ENCODE peak calls at places on chromosomes 6 and 20, in five cellular contexts. N is choroid plexus epithelial cell, M is dorsolateral prefrontal cortex, S is left ventricle myocardium inferior, K is AG04450. F is an unnamed sample.

GRCh38 chr6:44000164-44000842 is 126.9 kb downstream of the MRPL14 start:
- DNase-seq in N (no peak), M (no peak), S (no peak), K (no peak), F (no peak)

GRCh38 chr20:6663751-6664388 is 103.6 kb upstream of the BMP2 start:
- DNase-seq in N (peak; percentile 38), M (no peak), S (no peak), K (no peak), F (no peak)

GRCh38 chr20:62007127-62007647 is 58.5 kb downstream of the TAF4 start:
- DNase-seq in N (no peak), M (no peak), S (no peak), K (no peak), F (no peak)

GRCh38 chr6:89148016-89148750 is 2.3 kb downstream of the PM20D2 start:
- DNase-seq in N (no peak), M (no peak), S (no peak), K (no peak), F (no peak)

GRCh38 chr20:50810842-50811241 is 16.0 kb downstream of the BCAS4 start:
- DNase-seq in N (no peak), M (no peak), S (no peak), K (no peak), F (no peak)

GRCh38 chr6:15626878-15627683 is 35.7 kb downstream of the DTNBP1 start:
- DNase-seq in N (peak; percentile 49), M (no peak), S (no peak), K (no peak), F (no peak)

GRCh38 chr20:45341939-45342862 is 6.0 kb downstream of the SDC4 start:
- DNase-seq in N (peak; percentile 73), M (peak; percentile 39), S (peak; percentile 73), K (no peak), F (peak; percentile 86)

GRCh38 chr6:149499066-149499465 is 14.3 kb upstream of the ZC3H12D start:
- DNase-seq in N (peak; percentile 97), M (no peak), S (no peak), K (peak; percentile 93), F (no peak)

GRCh38 chr20:15638781-15639180 is 934.5 kb downstream of the KIF16B start:
- DNase-seq in N (no peak), M (no peak), S (no peak), K (no peak), F (no peak)

GRCh38 chr6:113824863-113825262 is 32.3 kb upstream of the MARCKS start:
- DNase-seq in N (no peak), M (no peak), S (no peak), K (no peak), F (no peak)

GRCh38 chr6:5513393-5513792 is 252.1 kb downstream of the FARS2 start:
- DNase-seq in N (no peak), M (no peak), S (no peak), K (no peak), F (no peak)

GRCh38 chr6:119129148-119129967 is 50.9 kb upstream of the FAM184A start:
- DNase-seq in N (peak; percentile 87), M (no peak), S (no peak), K (peak; percentile 53), F (peak; percentile 43)

GRCh38 chr6:18047406-18047805 is 60.0 kb upstream of the KIF13A start:
- DNase-seq in N (peak; percentile 28), M (no peak), S (no peak), K (peak; percentile 24), F (peak; percentile 54)

GRCh38 chr20:1636621-1637020 is 16.8 kb upstream of the SIRPB1 start:
- DNase-seq in N (no peak), M (no peak), S (no peak), K (no peak), F (no peak)

GRCh38 chr20:61499859-61500258 is 247.8 kb downstream of the CDH4 start:
- DNase-seq in N (no peak), M (no peak), S (no peak), K (no peak), F (no peak)

GRCh38 chr6:19336579-19336978 is 500.6 kb upstream of the ID4 start:
- DNase-seq in N (no peak), M (no peak), S (no peak), K (no peak), F (no peak)
- H3K4me3 ChIP-seq in N (no peak overlapping the region), M (no peak overlapping the region), S (no peak overlapping the region), K (no peak overlapping the region), F (no peak overlapping the region)

DNA sequence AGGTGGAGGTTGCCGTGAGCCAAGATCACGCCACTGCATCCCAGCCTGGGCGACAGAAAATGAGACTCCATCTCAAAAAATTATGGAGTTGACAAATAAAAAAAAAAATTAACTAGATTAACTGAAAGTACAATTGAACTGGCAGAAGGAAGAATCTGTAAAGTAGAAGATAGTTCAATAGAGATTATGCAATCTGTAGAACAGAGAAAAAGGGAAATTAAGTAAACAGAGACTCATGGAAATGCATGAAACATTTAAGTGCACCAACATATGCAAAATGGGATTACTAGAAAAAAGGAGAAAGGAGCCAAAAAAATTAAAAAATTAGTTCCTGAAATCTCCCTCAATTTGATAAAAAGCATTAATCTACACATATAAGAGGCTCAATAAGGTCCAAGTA is 188.8 kb upstream of the KHDRBS2 start:
- DNase-seq in N (no peak), M (no peak), S (no peak), K (no peak), F (no peak)
- TF ChIP-seq CTCF in N (no peak), M (no peak), S (no peak), K (no peak), F (no peak)

DNA sequence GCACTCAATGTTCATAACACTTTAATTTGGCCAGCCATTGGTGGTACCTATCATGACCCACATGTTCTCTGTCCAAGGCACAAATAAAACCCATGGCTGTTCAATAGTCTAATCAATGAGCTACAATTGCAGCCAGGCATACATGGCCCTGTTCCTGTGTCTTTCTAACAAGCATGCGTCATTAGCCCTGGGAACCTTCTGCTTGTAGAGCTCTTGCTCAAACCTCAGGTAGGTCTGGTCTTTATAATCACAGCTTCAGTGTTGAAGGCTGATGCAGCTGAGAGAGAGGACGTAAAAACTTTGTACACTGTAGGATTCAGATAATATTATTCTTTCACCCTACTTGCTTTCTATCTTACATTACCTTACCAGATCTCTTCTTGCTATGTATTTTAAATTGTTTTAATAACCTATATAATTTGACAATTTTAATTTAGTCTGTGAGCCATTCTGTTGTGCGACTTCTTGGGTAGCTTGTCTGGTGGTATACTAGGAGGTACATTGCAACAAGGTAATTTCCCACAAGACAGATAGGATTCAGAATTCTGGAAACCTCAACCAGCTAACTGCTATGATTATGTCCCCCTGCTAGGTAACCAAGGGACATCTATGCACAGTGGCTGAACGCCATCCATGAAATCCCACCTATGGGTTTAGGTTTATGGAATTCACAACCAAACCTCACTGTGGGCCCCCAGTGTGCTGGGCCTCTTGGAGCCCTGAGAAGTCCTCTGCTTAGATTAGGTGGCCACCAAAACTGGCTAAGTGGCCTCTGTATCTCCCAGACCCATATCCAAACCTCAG is 55.4 kb upstream of the RIPOR2 start:
- DNase-seq in N (no peak), M (no peak), S (no peak), K (no peak), F (no peak)
- H3K4me3 ChIP-seq in N (no peak overlapping the region), M (no peak overlapping the region), S (no peak overlapping the region), K (no peak overlapping the region), F (no peak overlapping the region)

GRCh38 chr6:159720708-159721107 is 6.6 kb upstream of the WTAP start:
- DNase-seq in N (peak; percentile 56), M (no peak), S (no peak), K (no peak), F (peak; percentile 49)
- TF ChIP-seq CTCF in N (peak; percentile 45), M (no peak), S (peak; percentile 56), K (peak; percentile 44), F (no peak)

GRCh38 chr6:108945686-108946158 is 97.5 kb downstream of the ARMC2 start:
- DNase-seq in N (peak; percentile 82), M (peak; percentile 46), S (peak; percentile 91), K (no peak), F (peak; percentile 60)

GRCh38 chr6:108951351-108951953 is 103.2 kb downstream of the ARMC2 start:
- DNase-seq in N (no peak), M (no peak), S (no peak), K (no peak), F (peak; percentile 71)

GRCh38 chr6:108947114-108947854 is 99.1 kb downstream of the ARMC2 start:
- DNase-seq in N (peak; percentile 98), M (no peak), S (no peak), K (peak; percentile 20), F (peak; percentile 80)

GRCh38 chr6:108946695-108947094 is 98.5 kb downstream of the ARMC2 start:
- DNase-seq in N (peak; percentile 53), M (no peak), S (no peak), K (no peak), F (no peak)

GRCh38 chr6:108948252-108948651 is 100.0 kb downstream of the ARMC2 start:
- DNase-seq in N (no peak), M (peak; percentile 77), S (no peak), K (no peak), F (peak; percentile 65)
- H3K4me3 ChIP-seq in N (no peak overlapping the region), M (no peak overlapping the region), S (peak overlapping the region; percentile 4), K (no peak overlapping the region), F (no peak overlapping the region)

GRCh38 chr6:134686071-134686470 is 263.8 kb downstream of the ALDH8A1 start:
- DNase-seq in N (no peak), M (no peak), S (no peak), K (no peak), F (no peak)
- TF ChIP-seq CTCF in N (no peak), M (no peak), S (no peak), K (no peak), F (no peak)

GRCh38 chr6:82076855-82077254 is 170.7 kb downstream of the IBTK start:
- DNase-seq in N (no peak), M (no peak), S (no peak), K (no peak), F (no peak)

GRCh38 chr6:82072113-82072512 is 175.4 kb downstream of the IBTK start:
- DNase-seq in N (peak; percentile 43), M (no peak), S (no peak), K (no peak), F (no peak)

GRCh38 chr6:82068721-82069120 is 178.8 kb downstream of the IBTK start:
- DNase-seq in N (no peak), M (no peak), S (no peak), K (no peak), F (no peak)

GRCh38 chr6:82072771-82073170 is 174.8 kb downstream of the IBTK start:
- DNase-seq in N (peak; percentile 76), M (no peak), S (no peak), K (peak; percentile 24), F (no peak)

GRCh38 chr6:82073484-82073883 is 174.1 kb downstream of the IBTK start:
- DNase-seq in N (no peak), M (no peak), S (no peak), K (no peak), F (no peak)
- H3K4me3 ChIP-seq in N (no peak overlapping the region), M (no peak overlapping the region), S (no peak overlapping the region), K (no peak overlapping the region), F (no peak overlapping the region)

F was measured in prostate gland.